ENCODE peak calls at places on chromosomes 1 and 21, in nine cellular contexts. X is ovary, H is stomach, L is fibroblast of lung, K is PC-9, Z is foreskin fibroblast, B is NB4, P is B cell, Q is A549. D is an unnamed sample.

GRCh38 chr1:211698161-211699026 is 23.0 kb upstream of the NEK2 start:
- DNase-seq in X (peak; percentile 76), H (peak; percentile 91), L (peak; percentile 49), K (peak; percentile 51), Z (peak; percentile 64), B (peak; percentile 80), P (peak; percentile 74), Q (peak; percentile 81), D (peak; percentile 94)

GRCh38 chr1:66505671-66506392 is 28.1 kb upstream of the SGIP1 start:
- DNase-seq in X (no peak), H (no peak), L (peak; percentile 81), K (no peak), Z (peak; percentile 77), B (no peak), P (no peak), Q (no peak), D (no peak)

GRCh38 chr1:116510361-116510760 is 60.5 kb downstream of the CD58 start:
- DNase-seq in X (no peak), H (no peak), L (no peak), K (peak; percentile 39), Z (peak; percentile 50), B (no peak), P (no peak), Q (no peak), D (no peak)

GRCh38 chr1:208203127-208203847 is 40.9 kb downstream of the PLXNA2 start:
- DNase-seq in X (peak; percentile 71), H (peak; percentile 81), L (peak; percentile 58), K (peak; percentile 93), Z (peak; percentile 76), B (no peak), P (no peak), Q (peak; percentile 75), D (peak; percentile 77)

GRCh38 chr1:244833734-244834595 is 1.5 kb upstream of the COX20 start:
- DNase-seq in X (peak; percentile 77), H (peak; percentile 60), L (peak; percentile 79), K (peak; percentile 78), Z (peak; percentile 71), B (peak; percentile 83), P (peak; percentile 54), Q (peak; percentile 67), D (peak; percentile 66)

GRCh38 chr21:31538821-31539220 is 120.7 kb upstream of the SOD1 start:
- DNase-seq in X (no peak), H (no peak), L (peak; percentile 16), K (no peak), Z (no peak), B (no peak), P (no peak), Q (no peak), D (no peak)

GRCh38 chr1:90402893-90403849 is 313.9 kb downstream of the BARHL2 start:
- DNase-seq in X (no peak), H (peak; percentile 47), L (peak; percentile 85), K (peak; percentile 96), Z (peak; percentile 73), B (peak; percentile 4), P (no peak), Q (peak; percentile 8), D (peak; percentile 82)

GRCh38 chr1:89631756-89632155 is 1.2 kb upstream of the LRRC8C start:
- DNase-seq in X (no peak), H (no peak), L (no peak), K (no peak), Z (no peak), B (no peak), P (no peak), Q (no peak), D (no peak)

GRCh38 chr21:26366781-26367180 is 196.2 kb upstream of the APP start:
- DNase-seq in X (no peak), H (no peak), L (no peak), K (no peak), Z (peak; percentile 65), B (no peak), P (no peak), Q (no peak), D (no peak)

GRCh38 chr1:9848022-9848421 is 24.3 kb upstream of the CLSTN1 start:
- DNase-seq in X (no peak), H (no peak), L (no peak), K (no peak), Z (no peak), B (no peak), P (no peak), Q (no peak), D (no peak)

GRCh38 chr21:33411949-33412430 is 8.8 kb downstream of the IFNGR2 start:
- DNase-seq in X (peak; percentile 47), H (peak; percentile 56), L (no peak), K (no peak), Z (no peak), B (no peak), P (no peak), Q (no peak), D (peak; percentile 14)

GRCh38 chr1:203206116-203206687 is 19.7 kb upstream of the CHI3L1 start:
- DNase-seq in X (no peak), H (no peak), L (no peak), K (no peak), Z (no peak), B (no peak), P (no peak), Q (no peak), D (no peak)

GRCh38 chr1:177945943-177946650 is 23.8 kb downstream of the SEC16B start:
- DNase-seq in X (peak; percentile 82), H (peak; percentile 51), L (peak; percentile 70), K (peak; percentile 38), Z (peak; percentile 86), B (peak; percentile 64), P (peak; percentile 42), Q (peak; percentile 67), D (peak; percentile 74)

GRCh38 chr1:72280714-72281113 is 1.6 kb downstream of the NEGR1 start:
- DNase-seq in X (no peak), H (no peak), L (peak; percentile 10), K (no peak), Z (peak; percentile 34), B (no peak), P (no peak), Q (no peak), D (no peak)

GRCh38 chr1:228061411-228062084 is 21.0 kb upstream of the ARF1 start:
- DNase-seq in X (peak; percentile 13), H (peak; percentile 14), L (no peak), K (no peak), Z (no peak), B (no peak), P (no peak), Q (no peak), D (no peak)

GRCh38 chr1:3069491-3070303 is 694 bp downstream of the PRDM16 start:
- DNase-seq in X (peak; percentile 80), H (no peak), L (peak; percentile 75), K (no peak), Z (peak; percentile 66), B (peak; percentile 8), P (no peak), Q (peak; percentile 37), D (peak; percentile 42)
- TF ChIP-seq CTCF in X (peak; percentile 49), H (no peak), L (peak; percentile 45), K (no peak), Z (no peak), B (peak; percentile 2), P (no peak), Q (peak; percentile 52), D (no peak)

DNA sequence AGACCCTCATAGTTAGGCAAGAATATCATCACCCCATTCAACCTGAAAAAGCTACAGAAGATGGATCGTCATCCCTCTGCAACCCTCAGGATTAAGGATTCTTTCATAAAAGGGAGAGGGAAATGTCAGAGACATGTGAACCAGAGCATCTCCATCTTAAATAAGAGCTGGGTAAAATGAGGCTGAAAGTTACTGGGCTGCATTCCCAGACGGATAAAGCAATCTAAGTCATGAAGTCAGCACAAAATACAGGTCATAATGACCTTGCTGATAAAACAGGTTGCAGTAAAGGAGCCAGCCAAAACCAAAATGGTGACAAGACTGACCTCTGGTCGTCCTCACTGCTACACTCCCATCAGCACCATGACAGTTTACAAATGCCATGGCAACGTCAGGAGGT is 22.6 kb downstream of the PRDX6 start:
- DNase-seq in X (no peak), H (no peak), L (no peak), K (no peak), Z (no peak), B (no peak), P (no peak), Q (no peak), D (no peak)
- TF ChIP-seq CTCF in X (no peak), H (no peak), L (no peak), K (no peak), Z (no peak), B (no peak), P (no peak), Q (no peak), D (no peak)

GRCh38 chr1:153728305-153729066 is 636 bp downstream of the INTS3 start:
- DNase-seq in X (peak; percentile 78), H (no peak), L (peak; percentile 47), K (peak; percentile 52), Z (peak; percentile 67), B (peak; percentile 49), P (no peak), Q (peak; percentile 39), D (peak; percentile 36)
- TF ChIP-seq CTCF in X (no peak), H (no peak), L (no peak), K (peak; percentile 1), Z (no peak), B (no peak), P (no peak), Q (no peak), D (no peak)

GRCh38 chr1:47708658-47709301 is 270.9 kb downstream of the FOXD2 start:
- DNase-seq in X (no peak), H (no peak), L (no peak), K (no peak), Z (peak; percentile 10), B (no peak), P (no peak), Q (peak; percentile 37), D (peak; percentile 33)

GRCh38 chr1:47710075-47711071 is 272.5 kb downstream of the FOXD2 start:
- DNase-seq in X (peak; percentile 70), H (peak; percentile 83), L (peak; percentile 44), K (peak; percentile 49), Z (peak; percentile 84), B (peak; percentile 52), P (no peak), Q (peak; percentile 84), D (peak; percentile 88)

GRCh38 chr1:47711211-47711847 is 273.5 kb downstream of the FOXD2 start:
- DNase-seq in X (no peak), H (no peak), L (no peak), K (no peak), Z (no peak), B (no peak), P (no peak), Q (no peak), D (no peak)

GRCh38 chr1:47707887-47708535 is 270.2 kb downstream of the FOXD2 start:
- DNase-seq in X (no peak), H (no peak), L (no peak), K (no peak), Z (peak; percentile 10), B (no peak), P (no peak), Q (no peak), D (no peak)

DNA sequence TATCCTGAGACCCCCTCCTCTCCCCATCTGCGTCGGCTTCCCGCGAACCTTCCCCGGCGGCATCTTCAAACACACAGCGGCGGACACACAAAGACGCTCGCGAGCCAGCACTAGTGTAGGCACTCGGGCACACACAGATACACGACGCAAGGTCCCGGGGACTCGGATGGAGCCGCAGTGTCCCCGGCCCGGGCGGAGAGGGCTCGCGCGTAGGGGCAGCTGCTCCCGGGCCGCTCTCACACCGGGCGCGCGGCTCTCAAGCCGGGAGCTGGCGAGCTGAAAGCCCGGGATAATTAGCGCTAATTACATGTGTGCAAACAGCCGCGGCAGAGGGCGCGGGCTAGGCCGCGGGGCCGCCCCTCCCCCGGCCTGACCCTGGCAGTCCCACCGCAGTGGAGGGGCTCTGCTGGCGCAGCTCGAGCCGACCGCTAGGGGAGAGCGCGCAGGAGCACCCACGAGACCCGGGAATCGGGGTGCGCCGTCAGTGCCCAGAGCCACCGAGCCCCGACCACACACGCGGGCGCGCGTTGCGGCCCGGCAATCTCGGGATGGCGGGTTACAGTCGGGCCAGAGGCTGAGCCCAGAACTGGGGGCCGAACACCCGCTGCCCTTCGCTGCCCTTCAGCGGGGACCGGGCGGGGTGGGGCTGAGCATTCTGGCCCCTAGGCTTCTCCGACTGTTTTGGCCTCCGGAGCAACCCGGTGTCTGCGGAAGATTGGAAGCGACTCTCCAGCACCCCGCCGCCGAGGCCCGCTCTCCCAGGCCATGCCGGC is 271.6 kb downstream of the FOXD2 start:
- DNase-seq in X (no peak), H (no peak), L (no peak), K (no peak), Z (peak; percentile 36), B (peak; percentile 26), P (no peak), Q (peak; percentile 74), D (peak; percentile 44)
- TF ChIP-seq CTCF in X (no peak), H (no peak), L (peak; percentile 18), K (peak; percentile 16), Z (peak; percentile 25), B (no peak), P (no peak), Q (peak; percentile 18), D (peak; percentile 66)

D was measured in Calu3.